ENCODE peak calls at places on chromosome 13, in eight cellular contexts. Y is AG10803; D is CD4-positive, alpha-beta memory T cell; W is fibroblast of pulmonary artery; B is breast epithelium; T is fibroblast of mammary gland; A is naive thymus-derived CD4-positive, alpha-beta T cell; O is heart right ventricle. K is an unnamed sample.

GRCh38 chr13:105778196-105778595 is 757.3 kb downstream of the EFNB2 start:
- DNase-seq in A (no peak), W (peak), T (peak), D (no peak), Y (no peak), B (no peak), O (no peak), K (peak)

GRCh38 chr13:29382021-29382420 is 213.5 kb downstream of the SLC7A1 start:
- DNase-seq in A (no peak), B (no peak), T (no peak), W (no peak), D (no peak), O (no peak), Y (no peak), K (no peak)

GRCh38 chr13:78238911-78239310 is 320.3 kb upstream of the EDNRB start:
- DNase-seq in O (no peak), T (no peak), B (no peak), A (no peak), D (no peak), Y (no peak), W (peak), K (no peak)

GRCh38 chr13:80116107-80116506 is 224.8 kb downstream of the SPRY2 start:
- DNase-seq in Y (peak), D (no peak), A (no peak), B (no peak), W (peak), O (no peak), T (peak), K (peak)

GRCh38 chr13:29369060-29369743 is 226.3 kb downstream of the SLC7A1 start:
- DNase-seq in B (no peak), A (no peak), D (peak), W (peak), Y (peak), O (no peak), T (peak), K (peak)

GRCh38 chr13:102327119-102327617 is 74.7 kb downstream of the FGF14 start:
- DNase-seq in W (no peak), Y (no peak), D (no peak), O (no peak), T (no peak), A (no peak), B (no peak), K (no peak)

GRCh38 chr13:90272356-90272755 is 1075.1 kb upstream of the MIR17HG start:
- DNase-seq in D (no peak), W (peak), Y (peak), O (no peak), B (no peak), A (no peak), T (peak), K (peak)

GRCh38 chr13:99228737-99229691 is 28.4 kb downstream of the UBAC2 start:
- DNase-seq in D (no peak), O (no peak), A (no peak), Y (peak), W (peak), B (no peak), T (peak), K (peak)

GRCh38 chr13:36806102-36806501 is 12.9 kb upstream of the RFXAP start:
- DNase-seq in Y (no peak), O (no peak), B (no peak), W (no peak), T (no peak), A (no peak), D (no peak), K (no peak)

GRCh38 chr13:111909971-111910671 is 156.8 kb upstream of the SOX1 start:
- DNase-seq in Y (no peak), A (no peak), W (no peak), T (no peak), D (no peak), O (no peak), B (no peak), K (no peak)

GRCh38 chr13:20161275-20161950 is 561 bp upstream of the GJA3 start:
- DNase-seq in T (no peak), O (peak), Y (no peak), B (no peak), W (no peak), D (peak), A (peak), K (no peak)

GRCh38 chr13:100214886-100215285 is 126.0 kb downstream of the PCCA start:
- DNase-seq in B (no peak), Y (peak), O (no peak), T (peak), A (no peak), D (no peak), W (peak), K (peak)

GRCh38 chr13:109698779-109699178 is 87.6 kb downstream of the IRS2 start:
- DNase-seq in O (no peak), Y (peak), W (peak), B (no peak), A (no peak), T (peak), D (no peak), K (no peak)
- H3K4me3 ChIP-seq in O (no peak), Y (no peak), W (no peak), B (no peak), A (no peak), T (no peak), D (no peak), K (no peak)

GRCh38 chr13:44574466-44574855 is 1.7 kb downstream of the TSC22D1 start:
- DNase-seq in T (peak), W (no peak), Y (no peak), D (no peak), A (no peak), B (no peak), O (no peak), K (no peak)
- H3K4me3 ChIP-seq in T (peak), W (peak), Y (peak), D (no peak), A (no peak), B (no peak), O (no peak), K (peak)

GRCh38 chr13:97435297-97435682 is 1.3 kb downstream of the RAP2A start:
- DNase-seq in B (no peak), A (no peak), T (no peak), Y (no peak), W (no peak), O (no peak), D (no peak), K (no peak)

GRCh38 chr13:97434417-97435296 is 688 bp downstream of the RAP2A start:
- DNase-seq in D (peak), B (peak), W (peak), T (peak), A (peak), Y (no peak), O (peak), K (no peak)

GRCh38 chr13:97436845-97437244 is 2.9 kb downstream of the RAP2A start:
- DNase-seq in T (no peak), A (no peak), B (no peak), D (no peak), Y (no peak), W (no peak), O (no peak), K (no peak)

GRCh38 chr13:97433727-97434416 is at the start of gene RAP2A:
- DNase-seq in B (peak), D (peak), W (peak), T (peak), A (peak), Y (peak), O (peak), K (peak)

DNA sequence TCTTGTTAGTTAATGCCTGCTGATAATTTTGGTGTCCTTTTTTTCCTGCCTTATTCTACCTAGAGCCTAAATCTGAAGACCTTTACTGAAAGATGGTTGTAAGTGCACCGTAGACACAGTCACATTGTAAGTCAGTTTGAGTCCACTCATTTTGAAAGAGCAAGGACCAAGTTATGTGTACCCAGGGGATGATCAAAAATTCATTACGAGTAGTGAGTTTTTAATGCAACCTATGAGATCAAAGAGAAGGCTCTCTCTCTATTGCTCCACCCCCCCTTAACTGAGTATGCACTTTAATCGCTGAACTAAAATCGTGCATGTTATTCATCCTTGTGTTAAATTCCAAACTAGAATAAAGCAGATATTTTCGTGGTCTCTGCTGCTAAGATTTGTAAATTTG is 1.8 kb downstream of the RAP2A start:
- DNase-seq in D (no peak), T (peak), Y (no peak), B (no peak), O (no peak), W (peak), A (no peak), K (no peak)
- H3K4me3 ChIP-seq in D (peak), T (peak), Y (peak), B (peak), O (no peak), W (peak), A (no peak), K (peak)

GRCh38 chr13:110379905-110380341 is 72.8 kb downstream of the COL4A2 start:
- DNase-seq in W (no peak), A (no peak), D (no peak), O (no peak), T (peak), Y (peak), B (no peak), K (no peak)

GRCh38 chr13:110382229-110382628 is 75.1 kb downstream of the COL4A2 start:
- DNase-seq in T (peak), B (no peak), W (peak), A (no peak), O (no peak), Y (peak), D (no peak), K (no peak)

GRCh38 chr13:110381029-110381360 is 73.9 kb downstream of the COL4A2 start:
- DNase-seq in B (no peak), T (no peak), O (no peak), A (no peak), Y (no peak), D (no peak), W (no peak), K (no peak)

GRCh38 chr13:110379358-110379757 is 72.3 kb downstream of the COL4A2 start:
- DNase-seq in D (no peak), A (no peak), W (no peak), B (no peak), T (no peak), Y (no peak), O (no peak), K (no peak)

DNA sequence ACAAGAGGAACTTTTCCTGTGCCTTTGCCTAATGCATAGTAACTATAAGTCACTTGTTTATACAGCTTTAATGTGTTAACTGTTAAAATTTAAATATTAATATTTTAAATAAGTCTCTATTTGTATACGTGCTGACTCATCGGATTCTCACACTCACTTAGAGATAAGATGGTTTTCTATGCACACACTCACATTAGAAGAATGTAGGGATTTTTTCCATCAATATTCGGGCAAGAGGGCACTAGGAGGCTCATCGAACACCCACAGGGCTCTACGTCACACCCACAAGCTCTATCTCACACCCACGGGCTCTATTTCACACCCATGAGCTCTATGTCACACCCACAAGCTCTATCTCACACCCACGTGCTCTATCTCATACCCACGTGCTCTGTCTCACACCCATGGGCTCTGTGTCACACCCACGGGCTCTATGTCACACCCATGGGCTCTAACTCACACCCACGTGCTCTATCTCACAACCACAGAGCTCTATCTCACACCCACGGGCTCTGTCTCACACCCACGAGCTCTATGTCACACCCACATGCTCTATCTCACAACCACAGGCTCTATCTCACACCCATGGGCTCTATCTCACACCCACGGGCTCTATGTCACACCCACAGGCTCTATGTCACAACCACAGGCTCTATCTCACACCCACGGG is 73.4 kb downstream of the COL4A2 start:
- DNase-seq in D (no peak), B (no peak), Y (peak), W (peak), T (peak), O (no peak), A (no peak), K (no peak)
- H3K4me3 ChIP-seq in D (no peak), B (no peak), Y (no peak), W (no peak), T (no peak), O (no peak), A (no peak), K (no peak)

GRCh38 chr13:110298221-110298565 is 8.8 kb downstream of the COL4A1 start:
- DNase-seq in A (no peak), W (no peak), Y (no peak), O (no peak), B (no peak), T (no peak), D (no peak), K (no peak)
- H3K4me3 ChIP-seq in A (no peak), W (no peak), Y (no peak), O (peak), B (peak), T (no peak), D (no peak), K (no peak)